ENCODE peak calls at places on chromosomes 5 and 9, in eight cellular contexts. One of them, this sample, is unnamed.

GRCh38 chr5:112720576-112720975 is 17.1 kb upstream of the APC start:
- DNase-seq in IMR-90: no peak
- DNase-seq in SK-N-SH: no peak
- DNase-seq in MM.1S: peak; percentile 27
- DNase-seq in K562: no peak
- DNase-seq in HepG2: no peak
- DNase-seq in GM23338: no peak
- DNase-seq in fibroblast of lung: no peak
- DNase-seq in this sample: no peak

GRCh38 chr9:115328677-115329076 is 210.7 kb upstream of the TNC start:
- DNase-seq in IMR-90: no peak
- DNase-seq in MM.1S: no peak
- DNase-seq in K562: no peak
- DNase-seq in fibroblast of lung: no peak
- DNase-seq in GM23338: no peak
- DNase-seq in SK-N-SH: no peak
- DNase-seq in HepG2: no peak
- DNase-seq in this sample: no peak

GRCh38 chr9:8917978-8918739 is 1118.6 kb upstream of the DMAC1 start:
- DNase-seq in SK-N-SH: no peak
- DNase-seq in GM23338: no peak
- DNase-seq in HepG2: no peak
- DNase-seq in IMR-90: no peak
- DNase-seq in MM.1S: peak; percentile 84
- DNase-seq in K562: no peak
- DNase-seq in fibroblast of lung: no peak
- DNase-seq in this sample: no peak

GRCh38 chr5:145965804-145966203 is 29.4 kb downstream of the SH3RF2 start:
- DNase-seq in IMR-90: no peak
- DNase-seq in HepG2: no peak
- DNase-seq in MM.1S: no peak
- DNase-seq in K562: no peak
- DNase-seq in fibroblast of lung: no peak
- DNase-seq in GM23338: no peak
- DNase-seq in SK-N-SH: no peak
- DNase-seq in this sample: no peak

GRCh38 chr9:134234001-134234660 is 69.8 kb upstream of the RNU6ATAC start:
- DNase-seq in K562: no peak
- DNase-seq in HepG2: no peak
- DNase-seq in fibroblast of lung: no peak
- DNase-seq in GM23338: no peak
- DNase-seq in SK-N-SH: no peak
- DNase-seq in IMR-90: no peak
- DNase-seq in MM.1S: no peak
- DNase-seq in this sample: peak; percentile 60

GRCh38 chr5:58871648-58872242 is 288.9 kb downstream of the RAB3C start:
- DNase-seq in SK-N-SH: peak; percentile 26
- DNase-seq in fibroblast of lung: peak; percentile 57
- DNase-seq in IMR-90: peak; percentile 36
- DNase-seq in MM.1S: peak; percentile 56
- DNase-seq in GM23338: peak; percentile 65
- DNase-seq in HepG2: peak; percentile 24
- DNase-seq in K562: peak; percentile 38
- DNase-seq in this sample: peak; percentile 15

GRCh38 chr9:77600810-77601209 is 47.3 kb downstream of the GNA14 start:
- DNase-seq in IMR-90: no peak
- DNase-seq in HepG2: no peak
- DNase-seq in K562: peak; percentile 5
- DNase-seq in fibroblast of lung: no peak
- DNase-seq in MM.1S: no peak
- DNase-seq in GM23338: no peak
- DNase-seq in SK-N-SH: no peak
- DNase-seq in this sample: no peak

GRCh38 chr5:173736923-173737412 is 120.5 kb upstream of the BOD1 start:
- DNase-seq in IMR-90: no peak
- DNase-seq in fibroblast of lung: no peak
- DNase-seq in SK-N-SH: no peak
- DNase-seq in GM23338: no peak
- DNase-seq in MM.1S: no peak
- DNase-seq in K562: peak; percentile 74
- DNase-seq in HepG2: peak; percentile 32
- DNase-seq in this sample: no peak

GRCh38 chr9:134837529-134837928 is 43.1 kb upstream of the FCN2 start:
- DNase-seq in GM23338: no peak
- DNase-seq in MM.1S: no peak
- DNase-seq in fibroblast of lung: no peak
- DNase-seq in IMR-90: peak; percentile 25
- DNase-seq in SK-N-SH: no peak
- DNase-seq in K562: no peak
- DNase-seq in HepG2: no peak
- DNase-seq in this sample: no peak

GRCh38 chr5:180090769-180091546 is 19.4 kb upstream of the RNF130 start:
- DNase-seq in IMR-90: peak; percentile 14
- DNase-seq in fibroblast of lung: peak; percentile 33
- DNase-seq in GM23338: peak; percentile 89
- DNase-seq in SK-N-SH: no peak
- DNase-seq in HepG2: peak; percentile 52
- DNase-seq in MM.1S: peak; percentile 63
- DNase-seq in K562: peak; percentile 62
- DNase-seq in this sample: peak; percentile 24

GRCh38 chr5:111347021-111347420 is 122.8 kb downstream of the CAMK4 start:
- DNase-seq in HepG2: no peak
- DNase-seq in IMR-90: no peak
- DNase-seq in K562: no peak
- DNase-seq in fibroblast of lung: no peak
- DNase-seq in GM23338: no peak
- DNase-seq in MM.1S: no peak
- DNase-seq in SK-N-SH: no peak
- DNase-seq in this sample: peak; percentile 50
- H3K36me3 ChIP-seq in HepG2: no peaks in the 10 kb centered on the region
- H3K36me3 ChIP-seq in IMR-90: no peaks in the 10 kb centered on the region
- H3K36me3 ChIP-seq in K562: no peaks in the 10 kb centered on the region
- H3K36me3 ChIP-seq in fibroblast of lung: no peaks in the 10 kb centered on the region
- H3K36me3 ChIP-seq in GM23338: no peaks in the 10 kb centered on the region
- H3K36me3 ChIP-seq in MM.1S: no peaks in the 10 kb centered on the region
- H3K36me3 ChIP-seq in SK-N-SH: no peaks in the 10 kb centered on the region
- H3K36me3 ChIP-seq in this sample: no peaks in the 10 kb centered on the region

GRCh38 chr5:95068303-95068702 is 216.6 kb downstream of the MCTP1 start:
- DNase-seq in K562: no peak
- DNase-seq in IMR-90: no peak
- DNase-seq in GM23338: no peak
- DNase-seq in HepG2: no peak
- DNase-seq in MM.1S: no peak
- DNase-seq in SK-N-SH: no peak
- DNase-seq in fibroblast of lung: no peak
- DNase-seq in this sample: no peak
- TF ChIP-seq CTCF in K562: no peak
- TF ChIP-seq CTCF in IMR-90: no peak
- TF ChIP-seq CTCF in GM23338: no peak
- TF ChIP-seq CTCF in HepG2: no peak
- TF ChIP-seq CTCF in MM.1S: no peak
- TF ChIP-seq CTCF in SK-N-SH: no peak
- TF ChIP-seq CTCF in fibroblast of lung: no peak
- TF ChIP-seq CTCF in this sample: no peak

GRCh38 chr5:40436535-40437237 is 243.0 kb upstream of the PTGER4 start:
- DNase-seq in GM23338: no peak
- DNase-seq in HepG2: no peak
- DNase-seq in fibroblast of lung: no peak
- DNase-seq in MM.1S: no peak
- DNase-seq in K562: no peak
- DNase-seq in IMR-90: no peak
- DNase-seq in SK-N-SH: no peak
- DNase-seq in this sample: no peak
- H2AFZ ChIP-seq in GM23338: peak overlapping the region; percentile 25
- H2AFZ ChIP-seq in HepG2: no peak overlapping the region
- H2AFZ ChIP-seq in fibroblast of lung: no peak overlapping the region
- H2AFZ ChIP-seq in MM.1S: no peak overlapping the region
- H2AFZ ChIP-seq in K562: no peak overlapping the region
- H2AFZ ChIP-seq in IMR-90: no peak overlapping the region
- H2AFZ ChIP-seq in SK-N-SH: no peak overlapping the region
- H2AFZ ChIP-seq in this sample: no peak overlapping the region

GRCh38 chr5:66180282-66180955 is 36.3 kb downstream of the SREK1 start:
- DNase-seq in K562: no peak
- DNase-seq in fibroblast of lung: peak; percentile 63
- DNase-seq in HepG2: no peak
- DNase-seq in SK-N-SH: no peak
- DNase-seq in GM23338: no peak
- DNase-seq in IMR-90: no peak
- DNase-seq in MM.1S: no peak
- DNase-seq in this sample: no peak

GRCh38 chr5:66179297-66180051 is 35.4 kb downstream of the SREK1 start:
- DNase-seq in MM.1S: no peak
- DNase-seq in HepG2: no peak
- DNase-seq in K562: no peak
- DNase-seq in IMR-90: no peak
- DNase-seq in fibroblast of lung: no peak
- DNase-seq in SK-N-SH: no peak
- DNase-seq in GM23338: no peak
- DNase-seq in this sample: no peak

GRCh38 chr5:66174338-66174737 is 30.2 kb downstream of the SREK1 start:
- DNase-seq in HepG2: peak; percentile 3
- DNase-seq in GM23338: peak; percentile 28
- DNase-seq in SK-N-SH: no peak
- DNase-seq in IMR-90: peak; percentile 47
- DNase-seq in K562: peak; percentile 30
- DNase-seq in fibroblast of lung: peak; percentile 58
- DNase-seq in MM.1S: no peak
- DNase-seq in this sample: no peak

DNA sequence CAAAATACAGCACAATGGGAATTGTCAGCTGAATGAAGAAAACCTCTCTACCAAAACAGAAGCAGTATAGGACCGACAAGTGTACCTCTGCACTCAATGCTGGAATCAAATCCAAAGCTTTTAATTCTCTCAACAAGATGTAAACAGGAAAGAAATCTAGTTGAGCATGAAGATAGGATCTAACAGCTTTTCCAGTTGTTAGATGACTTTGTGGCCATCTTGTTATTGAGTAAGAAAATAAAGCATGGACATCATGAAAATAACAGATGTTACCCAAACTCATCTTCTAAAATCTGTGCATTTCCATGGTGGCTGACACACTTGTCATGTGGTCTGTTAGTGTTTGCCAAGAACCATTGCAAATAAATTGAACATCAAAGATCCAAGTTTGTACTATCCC is 34.7 kb downstream of the SREK1 start:
- DNase-seq in MM.1S: no peak
- DNase-seq in fibroblast of lung: no peak
- DNase-seq in HepG2: no peak
- DNase-seq in GM23338: no peak
- DNase-seq in SK-N-SH: no peak
- DNase-seq in K562: no peak
- DNase-seq in IMR-90: no peak
- DNase-seq in this sample: no peak
- H3K36me3 ChIP-seq in MM.1S: peaks cover 11% of the 10 kb centered on the region
- H3K36me3 ChIP-seq in fibroblast of lung: peaks cover 5% of the 10 kb centered on the region
- H3K36me3 ChIP-seq in HepG2: peaks cover 6% of the 10 kb centered on the region
- H3K36me3 ChIP-seq in GM23338: peaks cover 37% of the 10 kb centered on the region
- H3K36me3 ChIP-seq in SK-N-SH: peaks cover 89% of the 10 kb centered on the region
- H3K36me3 ChIP-seq in K562: peaks cover 93% of the 10 kb centered on the region
- H3K36me3 ChIP-seq in IMR-90: peaks cover 9% of the 10 kb centered on the region
- H3K36me3 ChIP-seq in this sample: peaks cover 46% of the 10 kb centered on the region

GRCh38 chr5:123423278-123424149 is at the start of gene CEP120:
- DNase-seq in HepG2: peak; percentile 98
- DNase-seq in GM23338: peak; percentile 99
- DNase-seq in fibroblast of lung: peak; percentile 100
- DNase-seq in MM.1S: peak; percentile 99
- DNase-seq in SK-N-SH: peak; percentile 95
- DNase-seq in K562: peak; percentile 99
- DNase-seq in IMR-90: peak; percentile 99
- DNase-seq in this sample: peak; percentile 99
- TF ChIP-seq CTCF in HepG2: peak; percentile 98
- TF ChIP-seq CTCF in GM23338: peak; percentile 71
- TF ChIP-seq CTCF in fibroblast of lung: peak; percentile 77
- TF ChIP-seq CTCF in MM.1S: peak; percentile 90
- TF ChIP-seq CTCF in SK-N-SH: peak; percentile 80
- TF ChIP-seq CTCF in K562: peak; percentile 97
- TF ChIP-seq CTCF in IMR-90: peak; percentile 94
- TF ChIP-seq CTCF in this sample: peak; percentile 73

DNA sequence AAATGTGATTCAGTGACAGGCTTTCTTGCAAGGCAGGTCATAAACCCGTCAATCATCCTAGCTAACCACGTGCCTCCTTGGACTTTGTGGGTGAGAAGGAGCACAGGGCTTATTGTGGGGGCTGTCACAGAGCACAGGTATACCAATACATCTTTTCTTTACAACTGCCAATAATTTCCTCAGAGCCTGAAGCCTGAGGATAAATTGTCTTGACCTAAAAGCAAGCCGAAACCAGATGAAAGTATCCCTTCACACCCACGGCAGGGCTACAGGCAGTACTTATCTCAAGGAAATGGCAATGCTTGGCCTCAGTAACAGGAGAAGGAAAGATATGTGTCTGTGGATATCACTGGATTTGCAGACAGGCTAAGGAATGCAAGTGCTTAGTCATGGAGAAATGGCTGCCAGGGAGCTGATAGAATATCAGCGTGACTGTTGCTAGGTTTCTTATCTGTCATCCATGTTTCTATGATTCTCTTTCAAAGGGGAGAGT is 90.3 kb upstream of the ZNF366 start:
- DNase-seq in fibroblast of lung: peak; percentile 80
- DNase-seq in K562: peak; percentile 94
- DNase-seq in HepG2: no peak
- DNase-seq in MM.1S: no peak
- DNase-seq in SK-N-SH: no peak
- DNase-seq in IMR-90: peak; percentile 95
- DNase-seq in GM23338: peak; percentile 26
- DNase-seq in this sample: peak; percentile 60
- H2AFZ ChIP-seq in fibroblast of lung: peak overlapping the region; percentile 34
- H2AFZ ChIP-seq in K562: peak overlapping the region; percentile 82
- H2AFZ ChIP-seq in HepG2: no peak overlapping the region
- H2AFZ ChIP-seq in MM.1S: no peak overlapping the region
- H2AFZ ChIP-seq in SK-N-SH: peak overlapping the region; percentile 54
- H2AFZ ChIP-seq in IMR-90: peak overlapping the region; percentile 36
- H2AFZ ChIP-seq in GM23338: peak overlapping the region; percentile 88
- H2AFZ ChIP-seq in this sample: peak overlapping the region; percentile 86

GRCh38 chr5:96789794-96790193 is 18.0 kb downstream of the ERAP1 start:
- DNase-seq in GM23338: no peak
- DNase-seq in SK-N-SH: no peak
- DNase-seq in MM.1S: no peak
- DNase-seq in K562: no peak
- DNase-seq in fibroblast of lung: no peak
- DNase-seq in IMR-90: no peak
- DNase-seq in HepG2: no peak
- DNase-seq in this sample: no peak
- H3K36me3 ChIP-seq in GM23338: no peaks in the 10 kb centered on the region
- H3K36me3 ChIP-seq in SK-N-SH: peaks cover 24% of the 10 kb centered on the region
- H3K36me3 ChIP-seq in MM.1S: peaks cover 3% of the 10 kb centered on the region
- H3K36me3 ChIP-seq in K562: peaks cover 37% of the 10 kb centered on the region
- H3K36me3 ChIP-seq in fibroblast of lung: peaks cover 8% of the 10 kb centered on the region
- H3K36me3 ChIP-seq in IMR-90: peaks cover 14% of the 10 kb centered on the region
- H3K36me3 ChIP-seq in HepG2: peaks cover 19% of the 10 kb centered on the region
- H3K36me3 ChIP-seq in this sample: peaks cover 9% of the 10 kb centered on the region

GRCh38 chr9:34809504-34810186 is 99.7 kb upstream of the CCL21 start:
- DNase-seq in MM.1S: no peak
- DNase-seq in SK-N-SH: peak; percentile 78
- DNase-seq in IMR-90: peak; percentile 0
- DNase-seq in fibroblast of lung: peak; percentile 3
- DNase-seq in HepG2: no peak
- DNase-seq in GM23338: peak; percentile 90
- DNase-seq in K562: peak; percentile 21
- DNase-seq in this sample: peak; percentile 9
- TF ChIP-seq CTCF in MM.1S: no peak
- TF ChIP-seq CTCF in SK-N-SH: peak; percentile 34
- TF ChIP-seq CTCF in IMR-90: no peak
- TF ChIP-seq CTCF in fibroblast of lung: peak; percentile 43
- TF ChIP-seq CTCF in HepG2: no peak
- TF ChIP-seq CTCF in GM23338: peak; percentile 58
- TF ChIP-seq CTCF in K562: peak; percentile 29
- TF ChIP-seq CTCF in this sample: peak; percentile 56

This sample was measured in mammary epithelial cell.